ENCODE peak calls at places on chromosomes 4 and X, in seven cellular contexts. R is lung, J is heart left ventricle, F is tibial nerve, H is right lobe of liver, L is suprapubic skin, K is cardiac muscle cell. U is an unnamed sample. For H3K4me1 and H3K9me3, the result is how much of the 10 kb centered on the place peaks cover.

GRCh38 chr4:96465834-96466233 is 625.9 kb downstream of the PDHA2 start:
- DNase-seq in K (no peak), F (no peak), J (no peak), L (no peak), R (no peak), H (no peak), U (no peak)

GRCh38 chrX:144334577-144334976 is 450.7 kb downstream of the UBE2NL start:
- DNase-seq in R (no peak), H (no peak), L (no peak), J (no peak), F (no peak), K (no peak), U (no peak)

GRCh38 chrX:6120329-6120728 is 108.3 kb downstream of the NLGN4X start:
- DNase-seq in R (no peak), L (no peak), F (no peak), H (no peak), K (no peak), J (no peak), U (no peak)

GRCh38 chr4:99088485-99089365 is at the start of gene ADH5:
- DNase-seq in R (peak), F (peak), J (peak), K (peak), H (peak), L (peak), U (peak)

GRCh38 chr4:163590609-163591264 is 96.2 kb downstream of the TMA16 start:
- DNase-seq in L (no peak), F (no peak), R (no peak), J (no peak), H (no peak), K (no peak), U (no peak)

GRCh38 chrX:64202808-64203320 is 2.6 kb downstream of the AMER1 start:
- DNase-seq in K (no peak), H (no peak), R (no peak), J (no peak), L (no peak), F (no peak), U (no peak)

GRCh38 chr4:48986654-48987164 is 634 bp downstream of the CWH43 start:
- DNase-seq in R (no peak), L (no peak), J (no peak), H (no peak), F (no peak), K (no peak), U (no peak)

GRCh38 chr4:3192188-3192587 is 56.8 kb upstream of the MSANTD1 start:
- DNase-seq in J (no peak), R (no peak), H (no peak), F (no peak), L (no peak), K (no peak), U (no peak)

GRCh38 chr4:151489462-151490203 is 80.7 kb downstream of the FHIP1A start:
- DNase-seq in L (no peak), J (no peak), R (peak), F (no peak), H (no peak), K (no peak), U (no peak)

GRCh38 chr4:146654976-146655761 is 16.5 kb downstream of the POU4F2 start:
- DNase-seq in K (peak), F (no peak), H (no peak), L (no peak), R (no peak), J (peak), U (no peak)

GRCh38 chrX:136353519-136354095 is 52.8 kb downstream of the ADGRG4 start:
- DNase-seq in K (no peak), L (no peak), F (no peak), J (no peak), H (no peak), R (no peak), U (no peak)

GRCh38 chr4:126778348-126778747 is 854.4 kb upstream of the INTU start:
- DNase-seq in F (no peak), R (no peak), L (no peak), J (no peak), K (peak), H (no peak), U (no peak)

GRCh38 chr4:42906906-42907774 is 14.6 kb downstream of the GRXCR1 start:
- DNase-seq in F (no peak), J (no peak), R (no peak), H (no peak), L (no peak), K (no peak), U (no peak)

GRCh38 chr4:184824081-184824775 is 1.5 kb downstream of the ACSL1 start:
- DNase-seq in F (no peak), R (no peak), H (no peak), J (no peak), K (no peak), L (no peak), U (no peak)

GRCh38 chrX:45900751-45901150 is 644.5 kb downstream of the ZNF674 start:
- DNase-seq in H (no peak), K (peak), R (no peak), F (no peak), J (no peak), L (no peak), U (no peak)

GRCh38 chr4:127141857-127142256 is 490.9 kb upstream of the INTU start:
- DNase-seq in J (no peak), H (no peak), L (no peak), R (no peak), F (no peak), K (peak), U (no peak)

GRCh38 chr4:54683616-54684346 is 26.0 kb downstream of the KIT start:
- DNase-seq in J (no peak), F (no peak), R (no peak), K (peak), H (no peak), L (no peak), U (no peak)

GRCh38 chr4:172760512-172760911 is 408.1 kb upstream of the GALNT7 start:
- DNase-seq in L (no peak), R (no peak), F (no peak), J (no peak), H (no peak), K (no peak), U (no peak)

GRCh38 chrX:65677954-65678469 is 10.6 kb downstream of the MSN start:
- DNase-seq in L (no peak), R (no peak), F (no peak), K (peak), J (no peak), H (no peak), U (no peak)

GRCh38 chr4:77899607-77900006 is 37.0 kb downstream of the MRPL1 start:
- DNase-seq in H (no peak), R (no peak), L (no peak), F (no peak), J (no peak), K (no peak), U (no peak)

GRCh38 chr4:152029631-152030030 is 268.8 kb upstream of the GATB start:
- DNase-seq in R (no peak), L (no peak), F (no peak), K (no peak), J (no peak), H (no peak), U (no peak)

GRCh38 chr4:110062166-110062565 is 136.2 kb downstream of the ELOVL6 start:
- DNase-seq in J (no peak), H (no peak), L (no peak), K (no peak), R (no peak), F (no peak), U (no peak)

GRCh38 chr4:178426871-178427270 is 984.6 kb upstream of the AGA start:
- DNase-seq in F (no peak), R (no peak), K (no peak), H (no peak), L (no peak), J (no peak), U (no peak)

GRCh38 chr4:119337010-119337409 is 15.1 kb upstream of the FABP2 start:
- DNase-seq in K (peak), J (no peak), R (no peak), H (no peak), F (no peak), L (no peak), U (no peak)

GRCh38 chr4:74996996-74997395 is 64.1 kb downstream of the PARM1 start:
- DNase-seq in L (no peak), F (no peak), J (no peak), K (no peak), R (no peak), H (no peak), U (no peak)

GRCh38 chr4:3305610-3306371 is 13.0 kb downstream of the RGS12 start:
- DNase-seq in H (peak), J (no peak), F (peak), K (peak), R (no peak), L (no peak), U (no peak)

GRCh38 chrX:69158166-69159040 is 6.8 kb downstream of the PJA1 start:
- DNase-seq in J (peak), K (peak), H (peak), F (peak), R (peak), L (no peak), U (peak)

GRCh38 chr4:184979461-184980124 is 38.7 kb upstream of the HELT start:
- DNase-seq in H (peak), L (no peak), F (no peak), K (no peak), J (peak), R (no peak), U (no peak)

GRCh38 chr4:47913858-47914218 is 545 bp downstream of the NFXL1 start:
- DNase-seq in K (peak), R (peak), H (peak), L (peak), F (no peak), J (peak), U (peak)

GRCh38 chr4:32789026-32789608 is 2068.9 kb downstream of the PCDH7 start:
- DNase-seq in H (no peak), L (no peak), F (no peak), J (no peak), K (peak), R (no peak), U (no peak)

GRCh38 chr4:8371251-8371995 is 69.1 kb downstream of the ACOX3 start:
- DNase-seq in K (no peak), H (no peak), L (no peak), F (no peak), R (no peak), J (no peak), U (no peak)

GRCh38 chrX:139930923-139931645 is 1.8 kb downstream of the ATP11C start:
- DNase-seq in R (no peak), L (no peak), H (peak), J (no peak), K (peak), F (no peak), U (peak)

GRCh38 chr4:53050361-53050774 is 188.3 kb downstream of the RASL11B start:
- DNase-seq in K (peak), H (no peak), R (no peak), J (no peak), F (no peak), L (no peak), U (no peak)

GRCh38 chr4:174110180-174110579 is 173.3 kb downstream of the FBXO8 start:
- DNase-seq in L (no peak), R (no peak), K (no peak), H (no peak), F (no peak), J (no peak), U (no peak)

GRCh38 chrX:154546354-154547244 is at the start of gene G6PD:
- DNase-seq in L (peak), J (peak), K (peak), R (peak), H (no peak), F (peak), U (peak)

GRCh38 chrX:77949840-77950239 is 19.6 kb downstream of the PGAM4 start:
- DNase-seq in F (no peak), K (no peak), J (no peak), R (no peak), L (no peak), H (no peak), U (no peak)

GRCh38 chrX:12953420-12953819 is 21.5 kb upstream of the TMSB4X start:
- DNase-seq in F (no peak), H (no peak), R (no peak), J (no peak), L (no peak), K (no peak), U (no peak)
- H3K4me1 ChIP-seq in F (under half), H (under half), R (under half), J (under half), L (under half), K (under half), U (under half)

GRCh38 chr4:206054-206453 is 81.8 kb downstream of the ZNF718 start:
- DNase-seq in H (no peak), J (no peak), R (no peak), L (no peak), K (no peak), F (no peak), U (no peak)

GRCh38 chr4:205097-205756 is 80.9 kb downstream of the ZNF718 start:
- DNase-seq in L (no peak), H (no peak), R (no peak), F (no peak), J (no peak), K (no peak), U (no peak)

GRCh38 chr4:200936-201335 is 76.6 kb downstream of the ZNF718 start:
- DNase-seq in H (no peak), J (no peak), R (no peak), L (no peak), F (no peak), K (no peak), U (no peak)
- H3K9me3 ChIP-seq in H (under half), J (half or more), R (under half), L (under half), F (under half), K (under half), U (half or more)

DNA sequence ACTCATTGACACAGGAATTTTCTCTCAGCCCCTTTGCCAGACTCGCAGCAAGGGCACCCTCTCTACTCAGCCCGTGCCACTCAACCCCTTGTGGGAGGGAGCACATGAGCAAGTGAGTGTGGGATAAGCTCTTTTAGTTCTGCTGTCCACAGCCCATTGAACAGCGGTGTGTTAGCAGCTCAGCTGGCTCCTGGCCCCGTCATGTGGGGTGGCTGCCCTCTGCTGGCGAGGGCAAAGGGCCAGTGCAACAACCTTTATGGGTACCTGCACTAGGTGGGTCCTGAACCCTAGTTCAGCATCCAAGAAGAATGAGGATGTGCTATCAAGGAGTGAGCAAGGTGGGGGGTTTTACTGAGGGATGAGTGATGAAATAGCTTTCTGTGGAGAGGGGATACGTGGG is 85.0 kb upstream of the ZNF81 start:
- DNase-seq in H (peak), L (no peak), F (no peak), R (no peak), K (peak), J (peak), U (peak)
- TF ChIP-seq CTCF in H (peak), L (no peak), F (no peak), R (no peak), K (peak), J (no peak), U (peak)

GRCh38 chr4:15906024-15906443 is 32.5 kb downstream of the FGFBP1 start:
- DNase-seq in H (peak), L (peak), F (no peak), R (peak), J (peak), K (no peak), U (peak)
- H3K4me1 ChIP-seq in H (under half), L (under half), F (under half), R (under half), J (under half), K (under half), U (under half)

DNA sequence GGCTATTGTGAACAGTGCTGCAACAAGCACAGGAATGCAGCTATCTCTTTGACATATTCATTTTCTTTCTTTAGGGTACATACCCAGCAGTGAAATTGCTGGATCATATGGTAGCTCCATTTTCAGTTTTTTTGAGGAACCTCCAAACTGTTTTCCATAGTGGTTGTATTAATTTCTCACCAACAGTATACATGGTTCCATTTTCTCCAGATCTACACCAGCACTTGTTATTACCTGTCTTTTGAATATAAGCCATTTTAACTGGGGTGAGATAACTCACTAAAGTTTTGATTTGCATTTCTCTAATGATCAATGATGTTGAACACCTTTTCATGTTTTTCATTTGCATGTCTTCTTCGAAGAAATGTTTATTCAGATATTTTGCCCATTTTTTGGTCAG is 241.1 kb upstream of the AGTR2 start:
- DNase-seq in R (no peak), H (no peak), L (no peak), F (no peak), J (no peak), K (no peak), U (no peak)
- H3K9me3 ChIP-seq in R (under half), H (under half), L (under half), F (under half), J (under half), K (under half), U (half or more)

GRCh38 chr4:65865489-65865888 is 195.2 kb upstream of the EPHA5 start:
- DNase-seq in F (no peak), L (no peak), K (peak), J (no peak), R (no peak), H (no peak), U (no peak)
- TF ChIP-seq CTCF in F (no peak), L (no peak), K (peak), J (no peak), R (no peak), H (peak), U (peak)

DNA sequence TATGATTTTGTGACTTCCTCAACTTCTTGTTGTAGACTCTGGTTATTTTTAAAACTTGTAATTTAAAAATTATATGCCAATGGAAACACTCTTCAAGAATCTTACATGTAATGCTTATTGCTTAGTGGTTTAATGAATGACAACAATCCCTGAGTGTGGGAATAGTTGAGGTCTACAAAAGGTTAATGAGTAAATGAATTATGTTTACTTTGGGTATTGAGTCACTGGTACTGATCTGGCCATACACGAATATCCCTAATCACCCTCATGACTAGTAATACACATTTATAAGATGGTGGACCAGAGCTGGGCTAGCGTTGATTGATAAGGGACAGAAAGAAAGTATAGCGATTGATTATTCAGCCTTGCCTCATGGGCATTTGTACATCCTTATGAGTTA is 47.1 kb downstream of the FGF2 start:
- DNase-seq in H (no peak), F (no peak), L (no peak), K (peak), R (no peak), J (no peak), U (no peak)
- H3K4me1 ChIP-seq in H (under half), F (under half), L (under half), K (under half), R (under half), J (under half), U (under half)

DNA sequence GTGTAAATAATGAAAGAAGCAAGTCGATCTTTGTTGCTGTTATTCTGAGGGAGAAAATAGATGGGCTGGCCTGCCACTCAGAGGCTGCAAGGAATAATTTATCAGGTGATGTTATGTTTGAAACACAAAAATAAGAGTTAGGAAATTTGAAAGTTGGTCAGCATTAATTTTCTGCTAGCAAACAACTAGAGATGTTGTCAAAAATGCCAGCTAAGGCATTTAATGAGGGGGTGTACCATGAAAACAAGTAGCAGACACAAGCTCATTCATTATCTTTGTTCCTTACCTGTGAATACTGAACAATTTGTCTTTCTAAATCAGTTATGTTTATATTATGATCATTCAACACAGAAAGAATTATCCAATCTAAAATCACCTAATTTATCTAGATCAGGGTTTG is 328.5 kb upstream of the ZFP42 start:
- DNase-seq in J (no peak), H (no peak), R (no peak), K (no peak), F (no peak), L (no peak), U (no peak)
- H3K9me3 ChIP-seq in J (under half), H (under half), R (under half), K (under half), F (under half), L (under half), U (under half)

DNA sequence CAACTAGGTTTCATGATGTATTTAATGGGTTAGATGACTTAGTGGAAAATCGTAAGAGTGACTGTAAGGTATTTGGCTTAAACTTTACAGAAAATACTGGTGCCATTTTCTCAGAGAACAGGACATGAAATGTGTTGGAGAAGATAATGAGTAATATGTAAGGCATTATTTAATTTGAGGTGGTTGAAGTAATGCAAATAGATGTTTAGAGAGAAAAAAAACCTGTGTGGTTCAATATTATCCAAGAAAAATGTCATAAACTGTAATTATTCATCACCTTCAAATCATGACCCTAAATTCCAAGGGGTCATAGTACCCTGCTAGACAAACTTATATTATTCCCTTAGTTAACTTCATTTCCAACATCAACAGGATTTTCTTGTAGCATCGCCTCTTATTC is 171.7 kb downstream of the EPHA5 start:
- DNase-seq in H (no peak), K (no peak), F (no peak), L (no peak), R (no peak), J (no peak), U (no peak)
- TF ChIP-seq CTCF in H (no peak), K (no peak), F (no peak), L (no peak), R (no peak), J (no peak), U (no peak)